ENCODE peak calls at places on chromosome 22, in six cellular contexts. M, K, A, G, E and J are unnamed samples.

GRCh38 chr22:50525991-50526848 is 822 bp upstream of the SCO2 start:
- DNase-seq in K (peak; percentile 44), A (peak; percentile 83), G (peak; percentile 89), M (no peak), E (peak; percentile 89), J (peak; percentile 67)

GRCh38 chr22:45627489-45628233 is 44.0 kb upstream of the ATXN10 start:
- DNase-seq in M (no peak), A (peak; percentile 37), K (no peak), E (no peak), G (no peak), J (no peak)

GRCh38 chr22:26579331-26579886 is 10.5 kb downstream of the TPST2 start:
- DNase-seq in M (no peak), G (no peak), A (no peak), E (peak; percentile 73), K (no peak), J (no peak)

GRCh38 chr22:46830841-46831240 is 68.4 kb downstream of the TBC1D22A start:
- DNase-seq in M (no peak), A (no peak), G (peak; percentile 28), K (peak; percentile 24), E (no peak), J (no peak)

GRCh38 chr22:22721681-22722309 is 77.4 kb downstream of the GGTLC2 start:
- DNase-seq in M (no peak), E (no peak), A (no peak), G (peak; percentile 87), K (peak; percentile 53), J (no peak)

GRCh38 chr22:38415561-38416321 is 39.3 kb downstream of the KCNJ4 start:
- DNase-seq in G (no peak), E (no peak), A (no peak), K (no peak), M (no peak), J (no peak)

GRCh38 chr22:35559354-35560005 is 18.8 kb downstream of the RASD2 start:
- DNase-seq in K (no peak), E (no peak), G (no peak), A (no peak), M (no peak), J (no peak)

GRCh38 chr22:22425783-22426624 is 82.5 kb downstream of the ZNF280B start:
- DNase-seq in E (no peak), K (no peak), M (no peak), G (no peak), A (no peak), J (no peak)

GRCh38 chr22:50007057-50007511 is 5.5 kb downstream of the IL17REL start:
- DNase-seq in K (no peak), M (no peak), E (no peak), A (no peak), G (no peak), J (no peak)

GRCh38 chr22:42910221-42910942 is 53.3 kb upstream of the ARFGAP3 start:
- DNase-seq in A (no peak), G (no peak), M (no peak), K (no peak), E (no peak), J (no peak)

GRCh38 chr22:49332691-49333090 is 495.0 kb downstream of the BRD1 start:
- DNase-seq in M (no peak), K (no peak), G (no peak), A (no peak), E (no peak), J (no peak)

GRCh38 chr22:50275181-50276055 is 5.2 kb upstream of the MAPK11 start:
- DNase-seq in E (no peak), K (no peak), M (no peak), G (no peak), A (no peak), J (no peak)

GRCh38 chr22:27666272-27666997 is 135.1 kb downstream of the MN1 start:
- DNase-seq in K (no peak), A (no peak), G (no peak), M (no peak), E (no peak), J (no peak)

GRCh38 chr22:30643055-30643875 is 7.7 kb downstream of the SLC35E4 start:
- DNase-seq in E (no peak), G (no peak), A (no peak), K (no peak), M (no peak), J (no peak)

GRCh38 chr22:47127441-47127871 is 365.0 kb downstream of the TBC1D22A start:
- DNase-seq in G (no peak), M (no peak), E (no peak), A (no peak), K (no peak), J (no peak)

GRCh38 chr22:28151241-28151640 is 232.2 kb upstream of the PITPNB start:
- DNase-seq in K (no peak), E (no peak), G (no peak), M (no peak), A (no peak), J (no peak)

GRCh38 chr22:21022507-21022906 is 7.5 kb downstream of the P2RX6 start:
- DNase-seq in A (no peak), M (no peak), G (no peak), E (no peak), K (no peak), J (no peak)

GRCh38 chr22:43118953-43119458 is 8.5 kb downstream of the BIK start:
- DNase-seq in A (no peak), K (peak; percentile 16), M (no peak), G (no peak), E (peak; percentile 59), J (no peak)

GRCh38 chr22:42711895-42712837 is 8.5 kb downstream of the A4GALT start:
- DNase-seq in E (no peak), G (no peak), K (no peak), A (no peak), M (no peak), J (no peak)

GRCh38 chr22:30602049-30602448 is 4.9 kb upstream of the TCN2 start:
- DNase-seq in E (no peak), A (no peak), K (peak; percentile 28), M (no peak), G (peak; percentile 41), J (no peak)

GRCh38 chr22:49046000-49046545 is 781.6 kb downstream of the BRD1 start:
- DNase-seq in A (no peak), M (no peak), K (no peak), E (no peak), G (no peak), J (no peak)

GRCh38 chr22:42720263-42721044 is at the start of gene A4GALT:
- DNase-seq in G (peak; percentile 58), K (no peak), A (no peak), M (no peak), E (peak; percentile 53), J (no peak)

GRCh38 chr22:39601180-39601535 is 30.6 kb downstream of the CACNA1I start:
- DNase-seq in G (no peak), E (no peak), M (no peak), A (no peak), K (no peak), J (no peak)
- TF ChIP-seq CTCF in G (no peak), E (no peak), M (no peak), A (no peak), K (no peak), J (no peak)

DNA sequence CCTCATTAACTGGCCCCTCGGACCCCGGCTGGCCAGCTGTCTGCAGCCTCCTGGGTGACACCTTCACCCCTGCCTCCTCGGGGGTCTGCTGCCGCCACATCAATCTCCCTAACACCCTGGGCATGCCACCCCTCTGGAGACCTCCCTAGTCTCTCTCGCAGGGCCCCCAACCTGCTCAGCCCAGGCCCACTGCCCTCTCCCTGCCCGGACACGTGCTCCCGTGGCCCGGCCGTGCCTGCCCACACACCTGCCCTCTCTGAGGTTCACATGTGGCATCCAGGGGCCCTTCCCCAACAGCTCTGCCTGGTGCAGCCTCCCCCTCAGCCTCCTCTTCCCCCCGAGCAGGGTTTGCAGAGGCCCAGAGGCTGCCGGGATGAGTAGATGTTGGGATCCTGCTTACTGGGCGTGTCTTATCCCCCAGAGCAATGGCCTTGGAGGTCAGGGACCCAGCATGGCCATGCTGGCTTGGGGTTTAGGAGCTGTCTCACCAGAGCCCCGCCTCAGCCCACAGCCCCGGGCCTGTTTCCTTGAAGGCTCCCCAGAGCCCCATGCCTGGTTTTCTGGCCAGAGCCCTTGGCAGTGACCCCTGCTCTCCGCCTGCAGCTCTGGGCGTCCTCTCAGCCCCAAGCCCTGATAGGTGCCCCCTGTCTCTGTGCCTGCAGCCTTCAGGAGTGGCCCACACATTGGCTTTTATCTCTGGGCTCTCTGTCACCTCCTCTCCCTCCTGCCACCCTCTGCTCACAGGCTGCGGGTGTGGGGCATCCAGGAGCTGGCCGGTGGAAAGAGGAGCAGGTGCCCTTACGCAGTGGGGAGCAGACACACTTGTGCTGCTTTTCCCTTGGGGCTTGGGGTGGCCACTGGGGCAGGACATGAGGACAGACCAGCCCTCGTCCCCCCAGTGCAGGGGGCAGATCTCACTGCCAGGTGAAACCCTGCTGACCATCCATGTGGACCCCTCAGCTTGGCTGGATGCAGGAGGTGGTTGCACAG is 25.7 kb upstream of the SEPTIN5 start:
- DNase-seq in G (no peak), K (no peak), M (no peak), E (no peak), A (no peak), J (no peak)
- TF ChIP-seq CTCF in G (no peak), K (no peak), M (no peak), E (no peak), A (no peak), J (no peak)

DNA sequence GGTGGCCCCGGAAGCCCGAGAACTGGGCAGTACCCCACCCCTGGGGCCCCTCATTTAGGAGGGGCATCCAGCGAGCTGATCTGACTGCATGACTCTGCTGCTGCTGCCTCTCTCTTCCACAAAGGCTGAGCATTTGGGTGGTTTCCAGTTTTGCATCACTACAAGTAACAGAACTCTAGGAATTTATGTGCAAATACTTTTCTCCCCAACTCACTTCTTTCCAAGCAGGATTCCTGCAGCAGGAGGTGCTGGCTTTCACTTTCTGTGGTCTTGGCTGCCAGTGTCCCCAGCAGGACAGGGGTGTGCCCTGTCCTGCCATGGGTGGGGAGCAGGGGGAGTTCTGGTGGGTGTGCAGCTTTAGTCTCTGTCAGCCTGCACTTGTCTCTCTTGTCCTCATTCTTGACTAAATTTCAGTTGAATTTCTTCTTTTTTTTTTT is 21.2 kb downstream of the UPB1 start:
- DNase-seq in M (no peak), K (peak; percentile 84), E (no peak), G (peak; percentile 90), A (peak; percentile 53), J (no peak)
- TF ChIP-seq CTCF in M (no peak), K (peak; percentile 10), E (no peak), G (no peak), A (no peak), J (no peak)

GRCh38 chr22:41366323-41367014 is 15.3 kb upstream of the TEF start:
- DNase-seq in K (no peak), G (peak; percentile 43), E (no peak), A (no peak), M (no peak), J (no peak)

GRCh38 chr22:41367680-41368542 is 13.8 kb upstream of the TEF start:
- DNase-seq in G (peak; percentile 54), M (no peak), A (peak; percentile 64), K (no peak), E (no peak), J (no peak)

GRCh38 chr22:41368543-41368817 is 13.3 kb upstream of the TEF start:
- DNase-seq in E (no peak), M (no peak), A (no peak), K (no peak), G (no peak), J (no peak)

GRCh38 chr22:41365425-41365824 is 16.3 kb upstream of the TEF start:
- DNase-seq in A (peak; percentile 60), G (no peak), K (no peak), E (no peak), M (no peak), J (no peak)

GRCh38 chr22:41367039-41367679 is 14.6 kb upstream of the TEF start:
- DNase-seq in E (no peak), M (peak; percentile 85), G (peak; percentile 98), A (peak; percentile 99), K (peak; percentile 92), J (peak; percentile 16)
- TF ChIP-seq CTCF in E (no peak), M (peak; percentile 39), G (peak; percentile 44), A (no peak), K (peak; percentile 67), J (no peak)

GRCh38 chr22:36577019-36577418 is 48.1 kb upstream of the EIF3D start:
- DNase-seq in K (peak; percentile 89), G (peak; percentile 78), M (peak; percentile 70), E (no peak), A (no peak), J (no peak)
- TF ChIP-seq CTCF in K (no peak), G (no peak), M (no peak), E (no peak), A (no peak), J (no peak)